ENCODE peak calls at places on chromosomes 4 and X, in seven cellular contexts. U, K, H, Z, Q, G and L are unnamed samples.

GRCh38 chr4:59537231-59537886 is 1662.8 kb upstream of the ADGRL3 start:
- DNase-seq in Q (peak), Z (no peak), U (no peak), G (no peak), H (no peak), K (no peak), L (no peak)

GRCh38 chrX:70504772-70505450 is 60.3 kb downstream of the DLG3 start:
- DNase-seq in Z (no peak), Q (no peak), G (no peak), H (no peak), U (no peak), K (peak), L (no peak)

GRCh38 chrX:53686151-53686885 is at the start of gene HUWE1:
- DNase-seq in G (peak), U (peak), H (peak), Q (no peak), K (peak), Z (peak), L (peak)

GRCh38 chrX:14476169-14476568 is 53.2 kb upstream of the GLRA2 start:
- DNase-seq in U (no peak), H (no peak), Q (no peak), Z (no peak), K (no peak), G (no peak), L (peak)

GRCh38 chr4:76166480-76166879 is 18.3 kb upstream of the NUP54 start:
- DNase-seq in Q (no peak), H (no peak), Z (no peak), U (no peak), G (no peak), K (no peak), L (no peak)

GRCh38 chrX:35098419-35098818 is 155.8 kb downstream of the FAM47B start:
- DNase-seq in U (no peak), G (no peak), K (no peak), Q (no peak), H (no peak), Z (no peak), L (no peak)

GRCh38 chr4:57080781-57081650 is 29.2 kb downstream of the IGFBP7 start:
- DNase-seq in Q (peak), H (no peak), K (no peak), Z (no peak), U (peak), G (no peak), L (peak)

GRCh38 chrX:104137496-104137895 is 19.3 kb downstream of the SLC25A53 start:
- DNase-seq in K (no peak), G (no peak), U (peak), H (no peak), Q (no peak), Z (no peak), L (no peak)

GRCh38 chrX:11053351-11053750 is 57.8 kb upstream of the HCCS start:
- DNase-seq in G (no peak), H (no peak), U (peak), Z (no peak), Q (no peak), K (no peak), L (no peak)

GRCh38 chr4:119038465-119038864 is 97.2 kb upstream of the MYOZ2 start:
- DNase-seq in U (no peak), Z (no peak), H (no peak), K (no peak), G (no peak), Q (no peak), L (no peak)

GRCh38 chrX:21905976-21906375 is 34.5 kb upstream of the SMS start:
- DNase-seq in U (no peak), Q (no peak), Z (no peak), H (no peak), K (no peak), G (no peak), L (no peak)

GRCh38 chr4:814312-814850 is 11.5 kb downstream of the CPLX1 start:
- DNase-seq in U (no peak), Q (no peak), K (no peak), H (peak), G (no peak), Z (no peak), L (no peak)

GRCh38 chr4:123562994-123563745 is 166.6 kb downstream of the SPRY1 start:
- DNase-seq in U (no peak), Z (no peak), G (no peak), K (no peak), H (no peak), Q (no peak), L (no peak)

GRCh38 chr4:107658400-107659326 is 61.4 kb downstream of the PAPSS1 start:
- DNase-seq in U (no peak), G (no peak), K (no peak), Z (no peak), Q (no peak), H (no peak), L (no peak)

GRCh38 chr4:163071308-163071707 is 95.4 kb downstream of the NAF1 start:
- DNase-seq in U (no peak), K (no peak), H (no peak), Z (no peak), G (no peak), Q (no peak), L (peak)

GRCh38 chr4:119206178-119206577 is 6.3 kb upstream of the USP53 start:
- DNase-seq in H (no peak), U (no peak), Z (no peak), G (no peak), Q (no peak), K (no peak), L (no peak)

GRCh38 chr4:55393461-55394320 is 2.1 kb upstream of the TMEM165 start:
- DNase-seq in G (no peak), Z (no peak), H (no peak), K (no peak), U (no peak), Q (no peak), L (peak)

GRCh38 chr4:158179465-158179864 is 6.6 kb upstream of the GASK1B start:
- DNase-seq in Q (no peak), K (no peak), H (no peak), G (no peak), U (no peak), Z (no peak), L (no peak)

GRCh38 chr4:37685211-37685725 is 908 bp downstream of the RELL1 start:
- DNase-seq in U (no peak), Z (no peak), Q (no peak), H (peak), K (no peak), G (no peak), L (peak)

GRCh38 chrX:46628406-46629371 is 55.1 kb downstream of the CHST7 start:
- DNase-seq in K (peak), H (no peak), G (no peak), Z (peak), U (no peak), Q (no peak), L (peak)

GRCh38 chrX:44400588-44400987 is 57.1 kb upstream of the EFHC2 start:
- DNase-seq in H (no peak), K (no peak), U (peak), Z (no peak), G (no peak), Q (peak), L (peak)

GRCh38 chr4:76782837-76783236 is 115.1 kb downstream of the SOWAHB start:
- DNase-seq in G (no peak), H (no peak), U (no peak), Q (no peak), Z (no peak), K (no peak), L (no peak)

GRCh38 chr4:83629945-83630684 is 94.2 kb downstream of the GPAT3 start:
- DNase-seq in G (peak), H (no peak), K (no peak), U (no peak), Z (peak), Q (no peak), L (no peak)

GRCh38 chr4:137200322-137200721 is 332.0 kb downstream of the PCDH18 start:
- DNase-seq in H (no peak), Q (no peak), K (no peak), G (no peak), Z (no peak), U (no peak), L (no peak)

GRCh38 chr4:154485127-154485773 is 6.3 kb downstream of the DCHS2 start:
- DNase-seq in Z (no peak), U (no peak), K (peak), Q (no peak), H (no peak), G (no peak), L (no peak)

GRCh38 chr4:91302120-91302519 is 1001.6 kb upstream of the GRID2 start:
- DNase-seq in Z (no peak), U (no peak), H (no peak), G (no peak), K (no peak), Q (no peak), L (no peak)

GRCh38 chr4:152605641-152606304 is 69.9 kb upstream of the FBXW7 start:
- DNase-seq in U (no peak), Z (no peak), H (no peak), K (no peak), G (no peak), Q (no peak), L (peak)

GRCh38 chrX:109327271-109327670 is 154.6 kb downstream of the GUCY2F start:
- DNase-seq in U (no peak), Q (no peak), K (no peak), G (no peak), H (no peak), Z (no peak), L (no peak)

GRCh38 chr4:22668702-22669101 is 24.0 kb upstream of the GBA3 start:
- DNase-seq in Z (no peak), H (no peak), K (no peak), Q (no peak), U (no peak), G (no peak), L (no peak)

GRCh38 chrX:47556045-47556623 is 4.9 kb upstream of the ARAF start:
- DNase-seq in Q (peak), U (peak), K (peak), Z (peak), G (peak), H (peak), L (peak)

GRCh38 chr4:126784966-126785580 is 847.7 kb upstream of the INTU start:
- DNase-seq in H (no peak), Z (no peak), K (no peak), G (no peak), U (no peak), Q (no peak), L (no peak)

GRCh38 chr4:43778187-43778915 is 670.3 kb downstream of the KCTD8 start:
- DNase-seq in Q (no peak), G (no peak), Z (no peak), H (no peak), K (no peak), U (no peak), L (no peak)